ENCODE peak calls at places on chromosomes 16 and 17, in five cellular contexts. L, E, R, N and Q are unnamed samples.

GRCh38 chr17:78724999-78725398 is 57.1 kb downstream of the CYTH1 start:
- DNase-seq in L (no peak), E (no peak), R (no peak), N (no peak), Q (no peak)

GRCh38 chr16:3490911-3491629 is 4.2 kb downstream of the C16orf90 start:
- DNase-seq in E (no peak), L (peak; percentile 69), R (no peak), N (no peak), Q (no peak)

GRCh38 chr16:13926507-13926906 is 6.6 kb downstream of the ERCC4 start:
- DNase-seq in N (no peak), E (no peak), L (no peak), R (no peak), Q (no peak)

GRCh38 chr17:21029032-21029431 is 13.8 kb downstream of the USP22 start:
- DNase-seq in E (no peak), L (no peak), R (no peak), N (peak; percentile 87), Q (no peak)

GRCh38 chr17:16912021-16912962 is 59.6 kb downstream of the TNFRSF13B start:
- DNase-seq in R (no peak), E (no peak), N (no peak), L (no peak), Q (no peak)

GRCh38 chr16:3904875-3905274 is 24.4 kb upstream of the CREBBP start:
- DNase-seq in E (no peak), R (no peak), N (no peak), L (no peak), Q (no peak)

GRCh38 chr16:66473654-66474519 is 46.8 kb downstream of the BEAN1 start:
- DNase-seq in R (no peak), L (peak; percentile 63), E (no peak), N (peak; percentile 32), Q (no peak)

GRCh38 chr17:77681820-77682219 is 276.7 kb upstream of the TNRC6C start:
- DNase-seq in N (no peak), L (peak; percentile 86), R (no peak), E (no peak), Q (peak; percentile 10)